ENCODE peak calls at places on chromosome 1, in six cellular contexts. L is lung; B is mesenchymal stem cell; D is CD4-positive, CD25-positive, alpha-beta regulatory T cell; C is lower lobe of right lung; A is astrocyte of the spinal cord. R is an unnamed sample.

GRCh38 chr1:109910123-109910962 is at the start of gene CSF1:
- DNase-seq in L (peak; percentile 81), B (peak; percentile 94), D (peak; percentile 66), C (peak; percentile 82), A (peak; percentile 88), R (no peak)

GRCh38 chr1:87915771-87916170 is 587.1 kb downstream of the LMO4 start:
- DNase-seq in L (no peak), B (no peak), D (no peak), C (no peak), A (no peak), R (no peak)

GRCh38 chr1:182633657-182634281 is 29.6 kb upstream of the RGS16 start:
- DNase-seq in L (no peak), B (no peak), D (no peak), C (no peak), A (no peak), R (no peak)

GRCh38 chr1:23558140-23558871 is 995 bp downstream of the ID3 start:
- DNase-seq in L (peak; percentile 71), B (peak; percentile 60), D (peak; percentile 56), C (peak; percentile 81), A (peak; percentile 55), R (no peak)

GRCh38 chr1:47522890-47523811 is 85.3 kb downstream of the FOXD2 start:
- DNase-seq in L (no peak), B (no peak), D (no peak), C (no peak), A (no peak), R (no peak)

GRCh38 chr1:40435471-40435870 is 14.8 kb upstream of the ZFP69B start:
- DNase-seq in L (no peak), B (no peak), D (no peak), C (no peak), A (peak; percentile 4), R (no peak)

GRCh38 chr1:16720403-16721223 is 19.7 kb upstream of the RNU1-4 start:
- DNase-seq in L (peak; percentile 29), B (no peak), D (no peak), C (no peak), A (no peak), R (no peak)

GRCh38 chr1:10835423-10836421 is 39.3 kb upstream of the CASZ1 start:
- DNase-seq in L (peak; percentile 59), B (peak; percentile 50), D (no peak), C (peak; percentile 58), A (peak; percentile 30), R (peak; percentile 80)

GRCh38 chr1:154176341-154176740 is 15.6 kb downstream of the TPM3 start:
- DNase-seq in L (no peak), B (peak; percentile 83), D (no peak), C (no peak), A (peak; percentile 65), R (no peak)

GRCh38 chr1:9235123-9235513 is 544 bp downstream of the H6PD start:
- DNase-seq in L (no peak), B (peak; percentile 90), D (no peak), C (no peak), A (peak; percentile 58), R (no peak)

GRCh38 chr1:29708381-29708780 is 472.1 kb downstream of the PTPRU start:
- DNase-seq in L (no peak), B (peak; percentile 33), D (no peak), C (no peak), A (peak; percentile 34), R (no peak)

GRCh38 chr1:169133801-169134558 is 27.5 kb downstream of the ATP1B1 start:
- DNase-seq in L (no peak), B (peak; percentile 27), D (peak; percentile 25), C (no peak), A (peak; percentile 22), R (no peak)

GRCh38 chr1:198162091-198162767 is 5.4 kb downstream of the NEK7 start:
- DNase-seq in L (no peak), B (no peak), D (no peak), C (peak; percentile 48), A (no peak), R (no peak)

GRCh38 chr1:233617025-233617424 is 3.1 kb downstream of the KCNK1 start:
- DNase-seq in L (no peak), B (no peak), D (no peak), C (no peak), A (no peak), R (no peak)

GRCh38 chr1:12244078-12244477 is 14.2 kb downstream of the VPS13D start:
- DNase-seq in L (no peak), B (peak; percentile 27), D (peak; percentile 23), C (no peak), A (no peak), R (no peak)

GRCh38 chr1:221715321-221716169 is 26.3 kb downstream of the DUSP10 start:
- DNase-seq in L (no peak), B (peak; percentile 88), D (peak; percentile 49), C (no peak), A (peak; percentile 65), R (peak; percentile 67)

GRCh38 chr1:194889310-194889709 is 1702.9 kb upstream of the B3GALT2 start:
- DNase-seq in L (no peak), B (no peak), D (no peak), C (no peak), A (no peak), R (no peak)

GRCh38 chr1:223756002-223756775 is 43.9 kb downstream of the CAPN2 start:
- DNase-seq in L (no peak), B (no peak), D (no peak), C (no peak), A (no peak), R (no peak)

GRCh38 chr1:53552146-53552940 is 93.1 kb downstream of the DMRTB1 start:
- DNase-seq in L (no peak), B (no peak), D (no peak), C (peak; percentile 42), A (peak; percentile 76), R (no peak)

GRCh38 chr1:60035925-60036324 is 37.6 kb downstream of the C1orf87 start:
- DNase-seq in L (no peak), B (no peak), D (no peak), C (no peak), A (no peak), R (no peak)

GRCh38 chr1:239872554-239872953 is 219.1 kb upstream of the FMN2 start:
- DNase-seq in L (no peak), B (no peak), D (no peak), C (no peak), A (no peak), R (no peak)

GRCh38 chr1:63867429-63868176 is 93.8 kb downstream of the ROR1 start:
- DNase-seq in L (no peak), B (peak; percentile 19), D (no peak), C (no peak), A (no peak), R (no peak)

GRCh38 chr1:16175610-16176553 is 20.0 kb upstream of the EPHA2 start:
- DNase-seq in L (peak; percentile 83), B (peak; percentile 95), D (no peak), C (peak; percentile 86), A (peak; percentile 95), R (no peak)

GRCh38 chr1:160739098-160739511 is at the start of gene SLAMF7:
- DNase-seq in L (peak; percentile 29), B (no peak), D (peak; percentile 39), C (no peak), A (no peak), R (no peak)

GRCh38 chr1:57788333-57788732 is 364.5 kb upstream of the DAB1 start:
- DNase-seq in L (no peak), B (no peak), D (no peak), C (no peak), A (no peak), R (no peak)

GRCh38 chr1:88537762-88538161 is 146.3 kb upstream of the PKN2 start:
- DNase-seq in L (no peak), B (no peak), D (no peak), C (no peak), A (no peak), R (no peak)

GRCh38 chr1:15684042-15684461 is at the start of gene PLEKHM2:
- DNase-seq in L (no peak), B (peak; percentile 49), D (peak; percentile 67), C (peak; percentile 67), A (no peak), R (no peak)

GRCh38 chr1:107140703-107141490 is at the start of gene NTNG1:
- DNase-seq in L (no peak), B (no peak), D (no peak), C (no peak), A (peak; percentile 28), R (no peak)

GRCh38 chr1:6481820-6482471 is 9.5 kb downstream of the PLEKHG5 start:
- DNase-seq in L (no peak), B (no peak), D (no peak), C (no peak), A (no peak), R (no peak)

GRCh38 chr1:31362032-31362431 is 10.8 kb downstream of the FABP3 start:
- DNase-seq in L (no peak), B (no peak), D (no peak), C (no peak), A (no peak), R (no peak)

DNA sequence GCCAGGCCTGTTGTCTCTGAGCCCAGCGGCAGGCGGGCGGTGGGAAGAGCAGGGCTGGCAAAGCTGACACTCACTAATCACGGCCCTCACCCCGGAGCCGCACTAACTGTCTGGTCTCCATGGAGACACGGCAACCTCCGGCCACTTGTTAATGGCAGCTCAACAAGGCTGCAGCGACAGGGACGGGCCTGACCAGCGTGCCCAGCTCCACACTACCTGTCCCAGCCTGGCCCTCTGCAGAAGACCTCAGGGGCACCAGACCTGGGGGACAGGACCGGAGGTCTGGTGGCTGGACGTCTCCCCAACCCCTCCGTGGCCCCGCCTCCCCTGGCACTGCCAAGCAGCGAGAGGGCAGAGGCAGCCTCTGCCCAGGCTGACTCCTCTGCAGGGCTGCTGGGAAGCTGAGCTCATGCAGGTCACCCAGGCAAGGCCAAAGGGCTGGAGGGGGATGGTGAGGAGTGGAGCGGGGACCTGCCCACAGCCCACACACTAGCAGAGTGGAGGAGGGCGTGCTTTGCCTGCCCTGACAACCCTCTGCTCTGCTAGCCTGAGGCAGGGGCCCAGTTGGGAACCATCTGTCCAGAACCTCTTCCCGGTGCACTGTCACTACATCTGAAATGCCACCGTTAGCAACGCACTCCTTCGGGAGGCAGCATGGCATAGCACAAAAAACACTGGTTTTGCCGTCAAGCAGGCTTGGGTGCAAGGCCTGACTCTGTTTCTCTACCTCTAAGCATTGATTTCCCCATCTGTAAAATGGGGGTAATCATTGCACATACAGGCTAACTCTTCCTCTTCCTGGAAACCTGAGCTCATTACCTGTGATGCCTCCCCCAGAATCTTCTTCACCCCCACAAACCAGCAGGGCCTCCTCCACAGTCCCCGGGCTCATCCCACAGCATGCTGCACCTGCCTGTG is 29.6 kb upstream of the WASF2 start:
- DNase-seq in L (no peak), B (no peak), D (no peak), C (no peak), A (no peak), R (no peak)
- H3K4me3 ChIP-seq in L (no peak overlapping the region), B (no peak overlapping the region), D (no peak overlapping the region), C (no peak overlapping the region), A (no peak overlapping the region), R (no peak overlapping the region)

GRCh38 chr1:209430821-209431259 is 152.7 kb upstream of the CAMK1G start:
- DNase-seq in L (no peak), B (no peak), D (no peak), C (no peak), A (no peak), R (no peak)
- H3K4me3 ChIP-seq in L (no peak overlapping the region), B (no peak overlapping the region), D (no peak overlapping the region), C (no peak overlapping the region), A (no peak overlapping the region), R (no peak overlapping the region)

GRCh38 chr1:163187849-163188248 is 14.9 kb downstream of the RGS5 start:
- DNase-seq in L (no peak), B (no peak), D (no peak), C (no peak), A (no peak), R (no peak)
- H3K4me3 ChIP-seq in L (no peak overlapping the region), B (no peak overlapping the region), D (no peak overlapping the region), C (no peak overlapping the region), A (no peak overlapping the region), R (no peak overlapping the region)

GRCh38 chr1:100134872-100135271 is 1.9 kb downstream of the TRMT13 start:
- DNase-seq in L (no peak), B (peak; percentile 16), D (no peak), C (no peak), A (no peak), R (no peak)
- H3K4me3 ChIP-seq in L (no peak overlapping the region), B (no peak overlapping the region), D (peak overlapping the region; percentile 8), C (no peak overlapping the region), A (no peak overlapping the region), R (no peak overlapping the region)